ENCODE peak calls at places on chromosomes 1 and 21, in ten cellular contexts. N is A549; G is IMR-90; H is GM13976; Q is fibroblast of villous mesenchyme; V is GM12892; O is NCI-H1930; P is AG09319; R is activated naive CD4-positive, alpha-beta T cell treated with Interleukin-2 at 50 U/mL for 16 hours; Y is iPS-NIHi11. K is an unnamed sample.

GRCh38 chr21:36330904-36331303 is 10.9 kb downstream of the MORC3 start:
- DNase-seq in R (peak; percentile 52), O (peak; percentile 21), Q (peak; percentile 69), Y (peak; percentile 61), V (peak; percentile 36), P (no peak), N (peak; percentile 18), G (peak; percentile 60), H (peak; percentile 65), K (no peak)

GRCh38 chr1:5389101-5389885 is 602.9 kb downstream of the NPHP4 start:
- DNase-seq in R (no peak), Q (no peak), P (no peak), H (no peak), O (no peak), V (no peak), N (no peak), G (no peak), Y (no peak), K (no peak)

GRCh38 chr1:110672001-110672752 is 2.6 kb downstream of the KCNA3 start:
- DNase-seq in R (peak; percentile 75), V (peak; percentile 16), P (no peak), N (no peak), G (peak; percentile 39), Y (peak; percentile 44), O (peak; percentile 12), H (peak; percentile 20), Q (peak; percentile 4), K (peak; percentile 30)

GRCh38 chr1:29812397-29813135 is 576.2 kb downstream of the PTPRU start:
- DNase-seq in R (no peak), P (no peak), H (no peak), V (no peak), Q (no peak), O (no peak), Y (no peak), N (no peak), G (no peak), K (no peak)

GRCh38 chr1:36203554-36204346 is 20.5 kb upstream of the THRAP3 start:
- DNase-seq in R (no peak), V (no peak), Y (no peak), O (no peak), Q (peak; percentile 80), G (peak; percentile 52), H (peak; percentile 4), P (no peak), N (no peak), K (no peak)

GRCh38 chr1:151286619-151287340 is 4.7 kb downstream of the ZNF687 start:
- DNase-seq in Q (no peak), H (no peak), G (no peak), N (no peak), R (no peak), V (no peak), O (no peak), P (no peak), Y (no peak), K (no peak)

GRCh38 chr21:38244407-38244787 is 12.4 kb upstream of the KCNJ15 start:
- DNase-seq in Q (no peak), Y (no peak), O (no peak), N (no peak), P (no peak), V (no peak), H (no peak), R (no peak), G (no peak), K (no peak)

GRCh38 chr1:52955129-52955970 is 28.3 kb downstream of the SCP2 start:
- DNase-seq in V (no peak), Y (no peak), N (peak; percentile 3), O (no peak), H (no peak), G (peak; percentile 85), Q (peak; percentile 92), P (peak; percentile 83), R (no peak), K (no peak)

GRCh38 chr1:7888248-7889010 is 35.6 kb upstream of the UTS2 start:
- DNase-seq in Y (no peak), Q (peak; percentile 12), N (no peak), G (peak; percentile 56), P (no peak), V (no peak), R (no peak), H (no peak), O (no peak), K (no peak)

GRCh38 chr1:216183007-216183406 is 240.2 kb downstream of the USH2A start:
- DNase-seq in N (no peak), Y (peak; percentile 32), P (no peak), V (no peak), Q (no peak), R (no peak), H (no peak), O (no peak), G (peak; percentile 65), K (no peak)

GRCh38 chr1:181090653-181091126 is 2.2 kb downstream of the IER5 start:
- DNase-seq in G (no peak), O (no peak), P (no peak), H (no peak), Y (no peak), V (no peak), R (peak; percentile 60), N (no peak), Q (peak; percentile 41), K (no peak)

GRCh38 chr1:24541711-24542346 is 14.1 kb upstream of the NCMAP start:
- DNase-seq in P (no peak), Q (no peak), O (peak; percentile 17), N (no peak), R (peak; percentile 26), H (no peak), G (no peak), Y (no peak), V (no peak), K (no peak)

GRCh38 chr1:201665036-201665435 is 126.1 kb downstream of the NAV1 start:
- DNase-seq in O (no peak), Q (no peak), R (no peak), H (no peak), Y (no peak), G (no peak), N (no peak), V (no peak), P (no peak), K (no peak)

GRCh38 chr1:33094971-33095604 is 14.1 kb downstream of the AZIN2 start:
- DNase-seq in O (peak; percentile 47), G (peak; percentile 71), Y (peak; percentile 75), R (peak; percentile 24), H (no peak), P (peak; percentile 39), Q (peak; percentile 79), N (peak; percentile 48), V (no peak), K (no peak)

GRCh38 chr1:162230517-162230916 is 146.1 kb downstream of the SPATA46 start:
- DNase-seq in V (no peak), Y (no peak), P (no peak), G (no peak), N (no peak), Q (no peak), O (no peak), R (no peak), H (no peak), K (no peak)

GRCh38 chr1:7491818-7492173 is 279.3 kb upstream of the VAMP3 start:
- DNase-seq in N (no peak), Y (no peak), P (no peak), Q (no peak), H (no peak), O (no peak), R (no peak), G (no peak), V (no peak), K (no peak)

GRCh38 chr1:77290576-77290975 is 8.8 kb downstream of the AK5 start:
- DNase-seq in Y (no peak), P (no peak), G (no peak), V (no peak), H (no peak), R (no peak), N (no peak), Q (no peak), O (no peak), K (no peak)

GRCh38 chr1:2590233-2591141 is 3.9 kb downstream of the PRXL2B start:
- DNase-seq in Y (peak; percentile 3), Q (no peak), R (no peak), V (no peak), G (no peak), O (no peak), P (no peak), H (no peak), N (no peak), K (no peak)

GRCh38 chr21:37233551-37234146 is 33.5 kb downstream of the VPS26C start:
- DNase-seq in N (no peak), Y (no peak), G (no peak), H (no peak), P (no peak), Q (no peak), R (no peak), O (no peak), V (no peak), K (peak; percentile 10)

GRCh38 chr1:234647245-234647644 is 37.3 kb upstream of the IRF2BP2 start:
- DNase-seq in P (no peak), Q (no peak), G (no peak), N (no peak), Y (no peak), V (no peak), R (no peak), H (no peak), O (no peak), K (peak; percentile 84)

GRCh38 chr1:117051224-117052064 is 8.7 kb upstream of the TTF2 start:
- DNase-seq in G (no peak), P (no peak), V (peak; percentile 36), H (peak; percentile 68), Q (no peak), N (no peak), O (no peak), R (peak; percentile 29), Y (no peak), K (no peak)

GRCh38 chr1:40034869-40035268 is 5.7 kb upstream of the CAP1 start:
- DNase-seq in P (no peak), N (no peak), Y (no peak), G (no peak), V (no peak), Q (no peak), R (no peak), O (no peak), H (no peak), K (no peak)

GRCh38 chr1:146032613-146033219 is 11.2 kb upstream of the HJV start:
- DNase-seq in H (peak; percentile 42), G (peak; percentile 47), N (no peak), V (no peak), Y (no peak), Q (peak; percentile 57), O (peak; percentile 55), R (no peak), P (no peak), K (no peak)

GRCh38 chr1:200588698-200589097 is 31.9 kb downstream of the KIF14 start:
- DNase-seq in Q (no peak), P (no peak), H (no peak), G (no peak), N (no peak), V (no peak), R (no peak), O (no peak), Y (no peak), K (no peak)

GRCh38 chr21:46168238-46168637 is 12.9 kb upstream of the FTCD start:
- DNase-seq in N (no peak), V (peak; percentile 2), P (no peak), O (no peak), G (no peak), R (no peak), H (no peak), Q (no peak), Y (no peak), K (no peak)

GRCh38 chr1:58401991-58402390 is 144.5 kb downstream of the OMA1 start:
- DNase-seq in N (no peak), V (no peak), R (no peak), Q (peak; percentile 4), P (no peak), Y (no peak), G (no peak), H (no peak), O (no peak), K (no peak)

GRCh38 chr1:15459771-15460719 is 3.5 kb downstream of the CELA2A start:
- DNase-seq in O (no peak), H (no peak), Y (no peak), V (no peak), Q (no peak), P (no peak), G (no peak), N (no peak), R (no peak), K (no peak)

GRCh38 chr1:150534002-150534401 is 15.2 kb upstream of the ADAMTSL4 start:
- DNase-seq in P (no peak), Q (no peak), R (no peak), Y (no peak), O (no peak), G (no peak), H (no peak), V (no peak), N (no peak), K (no peak)